ENCODE peak calls at places on chromosomes 3 and 15, in six cellular contexts. Q, W, F, U, H and Z are unnamed samples.

GRCh38 chr3:194031867-194032635 is 103.9 kb upstream of the HES1 start:
- DNase-seq in Q (peak; percentile 37), W (no peak), F (no peak), U (no peak), H (peak; percentile 58), Z (no peak)

GRCh38 chr3:22728406-22728805 is 474.7 kb upstream of the UBE2E2 start:
- DNase-seq in Q (no peak), W (no peak), F (no peak), U (no peak), H (no peak), Z (no peak)

GRCh38 chr3:71690222-71690821 is 34.9 kb downstream of the EIF4E3 start:
- DNase-seq in Q (no peak), W (peak; percentile 50), F (no peak), U (no peak), H (no peak), Z (no peak)

GRCh38 chr3:133862161-133862560 is 33.5 kb downstream of the RAB6B start:
- DNase-seq in Q (no peak), W (no peak), F (no peak), U (no peak), H (no peak), Z (no peak)

GRCh38 chr3:141362736-141363135 is 5.6 kb upstream of the ZBTB38 start:
- DNase-seq in Q (no peak), W (no peak), F (no peak), U (no peak), H (no peak), Z (no peak)

GRCh38 chr15:68582236-68582635 is 3.4 kb downstream of the CORO2B start:
- DNase-seq in Q (no peak), W (peak; percentile 45), F (no peak), U (no peak), H (no peak), Z (no peak)

GRCh38 chr3:192409203-192409837 is 318.0 kb downstream of the FGF12 start:
- DNase-seq in Q (no peak), W (peak; percentile 40), F (no peak), U (no peak), H (no peak), Z (no peak)

GRCh38 chr3:195889843-195890407 is 18.4 kb downstream of the TNK2 start:
- DNase-seq in Q (no peak), W (no peak), F (no peak), U (no peak), H (no peak), Z (no peak)

GRCh38 chr15:73583568-73583967 is 49.6 kb downstream of the NPTN start:
- DNase-seq in Q (no peak), W (no peak), F (no peak), U (no peak), H (no peak), Z (no peak)

GRCh38 chr3:179852117-179852886 is 184.4 kb downstream of the PEX5L start:
- DNase-seq in Q (no peak), W (no peak), F (no peak), U (no peak), H (no peak), Z (no peak)

GRCh38 chr3:65444448-65444815 is 594.3 kb downstream of the MAGI1 start:
- DNase-seq in Q (no peak), W (no peak), F (no peak), U (no peak), H (no peak), Z (no peak)

GRCh38 chr3:47433796-47434195 is 41.9 kb downstream of the SCAP start:
- DNase-seq in Q (no peak), W (no peak), F (no peak), U (no peak), H (peak; percentile 69), Z (no peak)

GRCh38 chr15:101037090-101037830 is 118.1 kb downstream of the LRRK1 start:
- DNase-seq in Q (peak; percentile 2), W (peak; percentile 18), F (peak; percentile 19), U (peak; percentile 66), H (peak; percentile 3), Z (no peak)

GRCh38 chr3:78641703-78642102 is 1126.1 kb downstream of the ROBO1 start:
- DNase-seq in Q (no peak), W (no peak), F (no peak), U (no peak), H (no peak), Z (no peak)

DNA sequence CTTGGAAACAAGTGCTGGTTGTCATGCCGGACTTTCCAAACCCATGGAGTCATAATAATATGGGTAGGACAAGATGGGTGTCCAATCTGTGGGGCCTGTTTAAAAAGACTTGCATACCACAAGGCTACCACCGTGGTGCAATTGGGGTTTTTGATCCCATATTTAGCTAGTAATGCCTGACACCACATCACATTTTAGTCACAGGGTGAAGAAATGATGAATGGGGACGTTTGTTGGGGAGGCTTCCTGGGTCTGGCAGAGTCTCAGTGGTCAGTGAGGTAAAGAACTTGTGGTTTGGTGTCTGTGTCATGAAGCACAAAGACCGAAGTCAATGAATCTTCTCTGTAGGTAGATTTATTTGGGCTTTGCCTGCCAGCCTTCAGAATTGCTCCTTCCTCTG is 31.0 kb downstream of the P3H2 start:
- DNase-seq in Q (no peak), W (no peak), F (no peak), U (no peak), H (no peak), Z (no peak)
- TF ChIP-seq EP300 in Q (no peak), W (no peak), F (no peak), U (no peak), H (no peak), Z (no peak)

DNA sequence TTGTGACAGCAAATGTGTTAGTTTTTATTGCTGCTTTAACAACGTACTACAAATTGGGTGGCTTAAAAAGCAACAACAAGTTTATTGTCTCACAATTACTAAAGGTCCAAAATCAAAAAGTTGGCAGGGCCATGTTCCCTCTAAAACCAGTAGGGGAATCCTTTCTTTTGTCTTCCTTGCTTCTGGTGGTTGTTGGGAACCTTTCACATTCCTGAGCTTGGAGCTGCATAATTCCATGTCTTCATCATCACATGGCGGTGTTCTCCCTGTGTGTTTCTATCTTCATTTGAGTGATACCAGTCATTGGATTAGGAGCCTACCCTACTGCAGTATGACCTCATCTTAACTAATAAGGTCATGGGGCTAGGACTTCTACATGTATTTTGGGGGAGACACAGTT is 7.4 kb downstream of the SPRED1 start:
- DNase-seq in Q (no peak), W (no peak), F (no peak), U (no peak), H (no peak), Z (no peak)
- TF ChIP-seq CTCF in Q (no peak), W (no peak), F (no peak), U (no peak), H (no peak), Z (no peak)

DNA sequence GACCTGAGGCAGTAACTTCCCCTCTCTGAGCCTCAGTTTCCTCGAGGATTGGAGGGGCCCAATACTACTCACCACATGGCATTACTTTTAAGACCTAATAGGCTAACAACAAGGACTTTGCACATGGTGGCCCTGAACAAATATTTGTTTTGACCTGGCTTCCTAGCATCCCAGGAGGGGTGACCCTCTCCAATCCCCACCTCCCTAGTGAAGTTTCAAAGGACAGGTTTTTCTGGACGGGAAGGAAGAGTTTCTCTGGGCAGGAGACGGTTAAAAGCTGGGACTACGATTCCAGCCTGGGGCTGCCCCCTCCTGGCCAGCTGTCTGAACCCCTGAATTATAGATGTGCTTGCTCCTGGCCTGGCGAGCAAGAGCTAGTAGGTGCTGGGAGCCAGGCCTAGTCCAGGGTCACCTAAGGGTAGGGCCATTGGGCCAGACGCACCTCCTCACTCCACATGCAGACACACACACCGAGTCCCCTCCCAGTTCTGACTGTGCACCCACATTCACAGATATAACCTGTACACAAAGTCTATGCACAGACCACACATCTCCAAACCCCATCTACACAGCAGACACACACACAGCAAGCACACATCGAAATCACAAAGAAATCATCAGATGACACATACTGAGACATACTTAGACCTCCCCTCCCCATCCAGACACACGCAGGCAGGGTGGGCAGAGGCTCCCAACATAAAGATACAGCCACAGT is 2.7 kb upstream of the ISL2 start:
- DNase-seq in Q (no peak), W (no peak), F (no peak), U (no peak), H (no peak), Z (no peak)
- H3K27me3 ChIP-seq in Q (peaks cover 51% of the 10 kb centered on the region), W (peaks cover 11% of the 10 kb centered on the region), F (peaks cover 21% of the 10 kb centered on the region), U (peaks cover 72% of the 10 kb centered on the region), H (peaks cover 68% of the 10 kb centered on the region), Z (peaks cover 82% of the 10 kb centered on the region)

GRCh38 chr3:122505676-122506075 is 9.1 kb downstream of the KPNA1 start:
- DNase-seq in Q (no peak), W (no peak), F (no peak), U (no peak), H (no peak), Z (no peak)

GRCh38 chr3:122506450-122506849 is 8.3 kb downstream of the KPNA1 start:
- DNase-seq in Q (no peak), W (no peak), F (no peak), U (no peak), H (no peak), Z (no peak)

GRCh38 chr3:122498152-122498551 is 16.6 kb downstream of the KPNA1 start:
- DNase-seq in Q (no peak), W (no peak), F (no peak), U (no peak), H (no peak), Z (no peak)

GRCh38 chr3:122497425-122497824 is 17.3 kb downstream of the KPNA1 start:
- DNase-seq in Q (no peak), W (no peak), F (no peak), U (no peak), H (no peak), Z (no peak)

GRCh38 chr3:122502139-122502538 is 12.6 kb downstream of the KPNA1 start:
- DNase-seq in Q (no peak), W (no peak), F (no peak), U (no peak), H (no peak), Z (no peak)
- TF ChIP-seq EP300 in Q (no peak), W (no peak), F (no peak), U (no peak), H (no peak), Z (no peak)

GRCh38 chr15:89299896-89300295 is 34.7 kb downstream of the POLG start:
- DNase-seq in Q (no peak), W (no peak), F (no peak), U (no peak), H (no peak), Z (no peak)
- TF ChIP-seq CTCF in Q (no peak), W (no peak), F (no peak), U (peak; percentile 20), H (no peak), Z (peak; percentile 18)

GRCh38 chr15:88266170-88266569 is 9.6 kb upstream of the NTRK3 start:
- DNase-seq in Q (no peak), W (no peak), F (no peak), U (no peak), H (no peak), Z (no peak)
- H3K27me3 ChIP-seq in Q (peaks cover 10% of the 10 kb centered on the region), W (no peaks in the 10 kb centered on the region), F (no peaks in the 10 kb centered on the region), U (peaks cover 19% of the 10 kb centered on the region), H (peaks cover 6% of the 10 kb centered on the region), Z (no peaks in the 10 kb centered on the region)

GRCh38 chr3:64167868-64168267 is 57.4 kb downstream of the PRICKLE2 start:
- DNase-seq in Q (no peak), W (no peak), F (no peak), U (no peak), H (no peak), Z (no peak)
- TF ChIP-seq EP300 in Q (no peak), W (no peak), F (no peak), U (no peak), H (no peak), Z (no peak)

GRCh38 chr3:124033360-124034015 is 41.6 kb upstream of the ROPN1 start:
- DNase-seq in Q (no peak), W (peak; percentile 47), F (no peak), U (peak; percentile 17), H (peak; percentile 10), Z (no peak)
- TF ChIP-seq CTCF in Q (no peak), W (no peak), F (no peak), U (no peak), H (no peak), Z (peak; percentile 5)